ENCODE peak calls at places on chromosomes 6 and 20, in four cellular contexts. One of them, this sample, is unnamed.

GRCh38 chr6:16413399-16413798 is 175.0 kb downstream of the GMPR start:
- DNase-seq in neural progenitor cell: no peak
- DNase-seq in neuronal stem cell: no peak
- DNase-seq in sigmoid colon: no peak
- DNase-seq in this sample: no peak

GRCh38 chr6:161080263-161080970 is 88.8 kb downstream of the MAP3K4 start:
- DNase-seq in neural progenitor cell: no peak
- DNase-seq in neuronal stem cell: no peak
- DNase-seq in sigmoid colon: no peak
- DNase-seq in this sample: no peak

GRCh38 chr6:33317418-33317667 is 201 bp downstream of the ZBTB22 start:
- DNase-seq in neural progenitor cell: no peak
- DNase-seq in neuronal stem cell: no peak
- DNase-seq in sigmoid colon: no peak
- DNase-seq in this sample: no peak

GRCh38 chr6:22785036-22785435 is 215.7 kb downstream of the HDGFL1 start:
- DNase-seq in neural progenitor cell: peak; percentile 72
- DNase-seq in neuronal stem cell: peak; percentile 52
- DNase-seq in sigmoid colon: no peak
- DNase-seq in this sample: no peak

GRCh38 chr20:2795451-2795850 is 5.0 kb downstream of the CPXM1 start:
- DNase-seq in neural progenitor cell: no peak
- DNase-seq in neuronal stem cell: no peak
- DNase-seq in sigmoid colon: no peak
- DNase-seq in this sample: no peak

GRCh38 chr6:5457036-5457435 is 195.7 kb downstream of the FARS2 start:
- DNase-seq in neural progenitor cell: no peak
- DNase-seq in neuronal stem cell: no peak
- DNase-seq in sigmoid colon: no peak
- DNase-seq in this sample: no peak

GRCh38 chr6:54646069-54646468 is 200.5 kb upstream of the FAM83B start:
- DNase-seq in neural progenitor cell: no peak
- DNase-seq in neuronal stem cell: no peak
- DNase-seq in sigmoid colon: no peak
- DNase-seq in this sample: no peak

GRCh38 chr20:38190166-38190565 is 25.1 kb upstream of the TGM2 start:
- DNase-seq in neural progenitor cell: no peak
- DNase-seq in neuronal stem cell: no peak
- DNase-seq in sigmoid colon: peak; percentile 25
- DNase-seq in this sample: no peak

GRCh38 chr6:29561618-29562181 is 2.2 kb upstream of the UBD start:
- DNase-seq in neural progenitor cell: no peak
- DNase-seq in neuronal stem cell: no peak
- DNase-seq in sigmoid colon: no peak
- DNase-seq in this sample: no peak

GRCh38 chr20:3777726-3778629 is 3.3 kb downstream of the SPEF1 start:
- DNase-seq in neural progenitor cell: peak; percentile 81
- DNase-seq in neuronal stem cell: peak; percentile 47
- DNase-seq in sigmoid colon: peak; percentile 90
- DNase-seq in this sample: peak; percentile 87

GRCh38 chr6:43712590-43712989 is 25.0 kb upstream of the MRPS18A start:
- DNase-seq in neural progenitor cell: no peak
- DNase-seq in neuronal stem cell: no peak
- DNase-seq in sigmoid colon: peak; percentile 7
- DNase-seq in this sample: no peak

GRCh38 chr20:11752336-11752735 is 165.4 kb upstream of the BTBD3 start:
- DNase-seq in neural progenitor cell: no peak
- DNase-seq in neuronal stem cell: no peak
- DNase-seq in sigmoid colon: no peak
- DNase-seq in this sample: no peak

GRCh38 chr20:19737025-19737424 is 21.0 kb upstream of the RIN2 start:
- DNase-seq in neural progenitor cell: no peak
- DNase-seq in neuronal stem cell: no peak
- DNase-seq in sigmoid colon: no peak
- DNase-seq in this sample: no peak

GRCh38 chr6:31702421-31702818 is 704 bp downstream of the ABHD16A start:
- DNase-seq in neural progenitor cell: no peak
- DNase-seq in neuronal stem cell: no peak
- DNase-seq in sigmoid colon: no peak
- DNase-seq in this sample: no peak

GRCh38 chr6:158849899-158850806 is 31.0 kb upstream of the EZR start:
- DNase-seq in neural progenitor cell: no peak
- DNase-seq in neuronal stem cell: no peak
- DNase-seq in sigmoid colon: no peak
- DNase-seq in this sample: no peak

GRCh38 chr6:18289283-18289682 is 25.0 kb upstream of the DEK start:
- DNase-seq in neural progenitor cell: no peak
- DNase-seq in neuronal stem cell: no peak
- DNase-seq in sigmoid colon: no peak
- DNase-seq in this sample: no peak

GRCh38 chr20:25043499-25044260 is 14.3 kb downstream of the ACSS1 start:
- DNase-seq in neural progenitor cell: no peak
- DNase-seq in neuronal stem cell: no peak
- DNase-seq in sigmoid colon: no peak
- DNase-seq in this sample: peak; percentile 58

GRCh38 chr20:53513168-53513488 is 80.5 kb downstream of the ZNF217 start:
- DNase-seq in neural progenitor cell: no peak
- DNase-seq in neuronal stem cell: no peak
- DNase-seq in sigmoid colon: no peak
- DNase-seq in this sample: no peak

GRCh38 chr20:63736893-63737689 is 627 bp downstream of the LIME1 start:
- DNase-seq in neural progenitor cell: no peak
- DNase-seq in neuronal stem cell: no peak
- DNase-seq in sigmoid colon: peak; percentile 71
- DNase-seq in this sample: peak; percentile 69

GRCh38 chr6:97850458-97851218 is 567.6 kb upstream of the MMS22L start:
- DNase-seq in neural progenitor cell: peak; percentile 92
- DNase-seq in neuronal stem cell: peak; percentile 85
- DNase-seq in sigmoid colon: no peak
- DNase-seq in this sample: no peak

GRCh38 chr6:13295576-13295975 is 32.8 kb downstream of the TBC1D7 start:
- DNase-seq in neural progenitor cell: no peak
- DNase-seq in neuronal stem cell: no peak
- DNase-seq in sigmoid colon: no peak
- DNase-seq in this sample: no peak

GRCh38 chr20:10324198-10324836 is 105.7 kb downstream of the SNAP25 start:
- DNase-seq in neural progenitor cell: no peak
- DNase-seq in neuronal stem cell: no peak
- DNase-seq in sigmoid colon: no peak
- DNase-seq in this sample: no peak

GRCh38 chr6:52834481-52834880 is 6.1 kb downstream of the GSTA5 start:
- DNase-seq in neural progenitor cell: no peak
- DNase-seq in neuronal stem cell: no peak
- DNase-seq in sigmoid colon: no peak
- DNase-seq in this sample: no peak

GRCh38 chr6:111072801-111073360 is 14.4 kb upstream of the SLC16A10 start:
- DNase-seq in neural progenitor cell: no peak
- DNase-seq in neuronal stem cell: no peak
- DNase-seq in sigmoid colon: no peak
- DNase-seq in this sample: no peak

GRCh38 chr6:13461805-13462204 is 25.6 kb downstream of the GFOD1 start:
- DNase-seq in neural progenitor cell: no peak
- DNase-seq in neuronal stem cell: no peak
- DNase-seq in sigmoid colon: no peak
- DNase-seq in this sample: peak; percentile 72

GRCh38 chr6:64013061-64013410 is 377.4 kb downstream of the PHF3 start:
- DNase-seq in neural progenitor cell: no peak
- DNase-seq in neuronal stem cell: no peak
- DNase-seq in sigmoid colon: no peak
- DNase-seq in this sample: no peak

GRCh38 chr6:34155471-34156300 is 9.8 kb upstream of the GRM4 start:
- DNase-seq in neural progenitor cell: no peak
- DNase-seq in neuronal stem cell: no peak
- DNase-seq in sigmoid colon: peak; percentile 34
- DNase-seq in this sample: peak; percentile 16

GRCh38 chr20:63487781-63488241 is 11.1 kb downstream of the EEF1A2 start:
- DNase-seq in neural progenitor cell: no peak
- DNase-seq in neuronal stem cell: no peak
- DNase-seq in sigmoid colon: no peak
- DNase-seq in this sample: no peak

DNA sequence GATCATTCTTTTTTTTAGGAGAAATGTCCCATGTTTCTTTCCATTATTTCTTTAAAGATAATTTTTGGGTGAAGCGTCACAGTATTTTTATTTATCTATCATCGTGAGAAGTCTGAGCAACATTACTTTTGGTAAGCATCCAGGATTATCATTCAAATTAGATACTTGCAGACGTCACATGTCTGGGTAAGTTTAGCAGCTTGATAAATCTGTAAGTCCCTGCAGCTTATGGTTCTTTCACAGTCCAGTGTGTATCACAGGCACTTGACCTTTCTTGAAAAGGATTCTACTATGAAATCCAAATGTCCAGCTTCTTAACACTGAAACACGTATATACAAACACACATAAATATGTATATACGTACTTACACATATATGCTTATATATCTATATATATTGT is 359.4 kb downstream of the ESR1 start:
- DNase-seq in neural progenitor cell: no peak
- DNase-seq in neuronal stem cell: no peak
- DNase-seq in sigmoid colon: no peak
- DNase-seq in this sample: no peak
- H3K4me3 ChIP-seq in neural progenitor cell: no peak overlapping the region
- H3K4me3 ChIP-seq in neuronal stem cell: no peak overlapping the region
- H3K4me3 ChIP-seq in sigmoid colon: no peak overlapping the region
- H3K4me3 ChIP-seq in this sample: no peak overlapping the region

GRCh38 chr6:90544085-90544484 is 42.8 kb downstream of the MAP3K7 start:
- DNase-seq in neural progenitor cell: no peak
- DNase-seq in neuronal stem cell: no peak
- DNase-seq in sigmoid colon: no peak
- DNase-seq in this sample: no peak

GRCh38 chr6:90544741-90545140 is 42.1 kb downstream of the MAP3K7 start:
- DNase-seq in neural progenitor cell: no peak
- DNase-seq in neuronal stem cell: no peak
- DNase-seq in sigmoid colon: no peak
- DNase-seq in this sample: no peak

GRCh38 chr6:90548001-90548400 is 38.9 kb downstream of the MAP3K7 start:
- DNase-seq in neural progenitor cell: no peak
- DNase-seq in neuronal stem cell: no peak
- DNase-seq in sigmoid colon: no peak
- DNase-seq in this sample: no peak

GRCh38 chr6:90547079-90547478 is 39.8 kb downstream of the MAP3K7 start:
- DNase-seq in neural progenitor cell: no peak
- DNase-seq in neuronal stem cell: no peak
- DNase-seq in sigmoid colon: no peak
- DNase-seq in this sample: no peak

GRCh38 chr6:90545450-90545849 is 41.4 kb downstream of the MAP3K7 start:
- DNase-seq in neural progenitor cell: no peak
- DNase-seq in neuronal stem cell: no peak
- DNase-seq in sigmoid colon: no peak
- DNase-seq in this sample: no peak
- H3K27ac ChIP-seq in neural progenitor cell: no peak overlapping the region
- H3K27ac ChIP-seq in neuronal stem cell: no peak overlapping the region
- H3K27ac ChIP-seq in sigmoid colon: no peak overlapping the region
- H3K27ac ChIP-seq in this sample: no peak overlapping the region

GRCh38 chr6:134480593-134480992 is 162.7 kb upstream of the SGK1 start:
- DNase-seq in neural progenitor cell: no peak
- DNase-seq in neuronal stem cell: no peak
- DNase-seq in sigmoid colon: no peak
- DNase-seq in this sample: no peak
- H3K4me1 ChIP-seq in neural progenitor cell: no peaks in the 10 kb centered on the region
- H3K4me1 ChIP-seq in neuronal stem cell: peaks cover 3% of the 10 kb centered on the region
- H3K4me1 ChIP-seq in sigmoid colon: no peaks in the 10 kb centered on the region
- H3K4me1 ChIP-seq in this sample: no peaks in the 10 kb centered on the region

DNA sequence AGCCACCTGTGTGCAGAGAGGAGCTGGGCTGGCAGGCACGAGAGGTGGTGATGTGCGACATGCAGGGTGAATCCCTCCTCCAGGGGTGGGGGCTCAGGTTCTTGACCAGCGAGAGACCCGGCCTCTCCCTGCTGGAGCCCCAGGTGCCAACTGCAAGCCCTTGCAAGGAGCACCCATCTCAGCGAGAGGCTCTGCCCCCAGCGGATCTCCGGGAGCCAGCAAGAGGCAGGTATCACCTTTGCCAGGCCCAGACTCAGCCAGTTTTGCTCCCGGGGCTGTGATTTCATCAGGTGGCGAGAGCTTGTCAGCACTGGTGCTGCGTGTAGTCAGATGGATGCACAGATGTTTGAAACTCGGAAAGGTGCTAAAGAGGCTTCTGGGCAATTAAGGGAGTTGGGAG is 87.7 kb downstream of the TFAP2C start:
- DNase-seq in neural progenitor cell: no peak
- DNase-seq in neuronal stem cell: no peak
- DNase-seq in sigmoid colon: no peak
- DNase-seq in this sample: no peak
- H3K4me3 ChIP-seq in neural progenitor cell: no peak overlapping the region
- H3K4me3 ChIP-seq in neuronal stem cell: no peak overlapping the region
- H3K4me3 ChIP-seq in sigmoid colon: no peak overlapping the region
- H3K4me3 ChIP-seq in this sample: no peak overlapping the region

GRCh38 chr6:126660376-126660775 is 320.5 kb downstream of the CENPW start:
- DNase-seq in neural progenitor cell: no peak
- DNase-seq in neuronal stem cell: no peak
- DNase-seq in sigmoid colon: no peak
- DNase-seq in this sample: no peak
- H3K27ac ChIP-seq in neural progenitor cell: no peak overlapping the region
- H3K27ac ChIP-seq in neuronal stem cell: no peak overlapping the region
- H3K27ac ChIP-seq in sigmoid colon: no peak overlapping the region
- H3K27ac ChIP-seq in this sample: no peak overlapping the region

This sample was measured in upper lobe of right lung.